ENCODE peak calls at places on chromosome 9, in six cellular contexts. D is CD4-positive, CD25-positive, alpha-beta regulatory T cell; X is PC-9; M is CD8-positive, alpha-beta memory T cell; T is CD4-positive, alpha-beta memory T cell; O is Peyer's patch. E is an unnamed sample. For H3K4me1 and H3K27me3, the result is how much of the 10 kb centered on the place peaks cover.

GRCh38 chr9:35538361-35539234 is 48.7 kb downstream of the RUSC2 start:
- DNase-seq in T (no peak), D (no peak), O (no peak), X (no peak), M (no peak), E (no peak)

GRCh38 chr9:94533155-94533554 is 21.7 kb upstream of the PCAT7 start:
- DNase-seq in X (no peak), T (no peak), M (no peak), D (no peak), O (no peak), E (no peak)

GRCh38 chr9:38288502-38288901 is 104.0 kb upstream of the ALDH1B1 start:
- DNase-seq in T (no peak), M (no peak), X (no peak), D (no peak), O (no peak), E (no peak)

GRCh38 chr9:16207161-16207560 is 654.3 kb downstream of the CCDC171 start:
- DNase-seq in D (no peak), O (no peak), M (peak), T (no peak), X (no peak), E (no peak)

GRCh38 chr9:76314321-76314720 is 79.9 kb downstream of the RFK start:
- DNase-seq in M (no peak), T (no peak), X (no peak), D (no peak), O (no peak), E (no peak)

GRCh38 chr9:15295761-15296405 is 11.1 kb downstream of the TTC39B start:
- DNase-seq in X (peak), M (peak), T (peak), D (peak), O (no peak), E (peak)

GRCh38 chr9:31236344-31236743 is 1148.1 kb upstream of the ACO1 start:
- DNase-seq in M (no peak), T (no peak), D (no peak), X (no peak), O (no peak), E (no peak)

GRCh38 chr9:14424323-14424722 is 110.4 kb upstream of the NFIB start:
- DNase-seq in D (no peak), X (peak), O (no peak), M (no peak), T (no peak), E (no peak)

GRCh38 chr9:68844623-68845612 is 139.9 kb downstream of the PIP5K1B start:
- DNase-seq in T (no peak), M (peak), O (peak), D (peak), X (no peak), E (no peak)

GRCh38 chr9:133938670-133939258 is 53.4 kb downstream of the VAV2 start:
- DNase-seq in X (no peak), O (no peak), M (no peak), T (no peak), D (no peak), E (no peak)

GRCh38 chr9:447230-448025 is 232.8 kb downstream of the DOCK8 start:
- DNase-seq in M (peak), X (peak), O (no peak), T (peak), D (peak), E (peak)

GRCh38 chr9:34559616-34560546 is 29.6 kb downstream of the CNTFR start:
- DNase-seq in D (no peak), M (no peak), O (no peak), T (no peak), X (no peak), E (no peak)

GRCh38 chr9:94865599-94866456 is 139.3 kb downstream of the AOPEP start:
- DNase-seq in T (no peak), M (no peak), X (no peak), D (no peak), O (no peak), E (no peak)

GRCh38 chr9:87725900-87726709 is at the start of gene CTSL:
- DNase-seq in T (peak), X (peak), M (no peak), O (peak), D (peak), E (peak)

GRCh38 chr9:130186839-130187522 is 14.8 kb downstream of the NCS1 start:
- DNase-seq in D (no peak), T (peak), X (peak), O (no peak), M (no peak), E (no peak)

GRCh38 chr9:98280162-98280561 is 24.7 kb upstream of the TBC1D2 start:
- DNase-seq in D (no peak), M (no peak), T (no peak), O (no peak), X (no peak), E (no peak)

GRCh38 chr9:72454871-72455471 is 66.4 kb upstream of the TMC1 start:
- DNase-seq in D (no peak), X (no peak), M (no peak), T (no peak), O (no peak), E (no peak)

GRCh38 chr9:137148661-137149060 is 9.7 kb downstream of the GRIN1 start:
- DNase-seq in D (no peak), T (peak), O (no peak), X (no peak), M (no peak), E (no peak)

DNA sequence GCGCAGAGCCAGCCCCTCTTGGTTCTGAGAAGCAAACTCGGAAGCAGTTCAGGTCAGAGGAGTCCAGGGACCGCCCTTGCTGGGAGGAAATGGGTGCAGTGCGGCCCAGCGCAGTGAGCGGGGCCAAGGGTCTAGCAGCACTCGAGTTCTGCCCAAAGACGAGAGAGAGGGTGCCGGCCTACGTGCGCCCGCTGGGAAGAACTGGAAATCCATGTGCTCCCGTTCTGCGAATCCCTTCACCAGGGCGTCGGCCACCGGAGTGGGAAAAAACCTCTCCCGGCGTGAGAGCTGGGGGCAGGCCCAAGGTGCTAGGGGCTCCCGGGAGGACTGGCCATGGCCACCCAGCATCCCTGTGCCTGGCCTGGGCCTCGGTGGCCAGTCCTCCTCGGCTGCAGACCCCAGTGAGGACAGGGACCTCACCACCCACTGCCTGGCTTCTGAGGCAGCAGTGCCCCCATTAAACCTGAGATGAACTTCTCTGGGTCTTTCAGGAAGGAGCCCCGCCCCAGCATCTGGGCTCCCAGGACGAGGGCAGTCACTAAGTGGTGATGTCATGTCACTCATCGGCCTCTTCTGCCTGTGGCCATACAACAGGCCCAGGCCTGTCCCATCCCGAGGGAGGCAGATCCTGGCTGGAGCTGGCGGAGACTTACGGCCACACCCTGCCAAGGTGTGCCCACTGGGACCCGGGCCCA is 10.6 kb downstream of the TMEM250 start:
- DNase-seq in M (no peak), O (no peak), D (no peak), X (peak), T (no peak), E (no peak)
- H3K27ac ChIP-seq in M (peak), O (peak), D (peak), X (no peak), T (peak), E (peak)

DNA sequence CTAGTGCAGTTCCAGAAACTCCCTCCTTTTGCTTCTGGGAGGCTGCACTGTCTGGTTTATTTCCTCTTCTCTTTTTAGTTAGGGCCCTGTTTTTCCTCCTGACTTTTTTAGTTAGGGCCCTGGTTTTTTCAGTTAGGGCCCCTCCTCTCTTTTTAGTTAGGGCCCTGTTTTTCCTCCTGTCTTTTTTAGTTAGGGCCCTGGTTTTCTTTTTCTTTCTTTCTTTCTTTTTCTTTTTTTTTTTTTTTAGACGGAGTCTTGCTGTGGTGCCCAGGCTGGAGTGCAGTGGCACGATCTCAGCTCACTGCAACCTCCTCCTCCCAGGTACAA is 15.1 kb downstream of the GSN start:
- DNase-seq in X (no peak), O (no peak), M (no peak), T (no peak), D (no peak), E (no peak)
- H3K4me1 ChIP-seq in X (half or more), O (under half), M (under half), T (under half), D (under half), E (under half)

DNA sequence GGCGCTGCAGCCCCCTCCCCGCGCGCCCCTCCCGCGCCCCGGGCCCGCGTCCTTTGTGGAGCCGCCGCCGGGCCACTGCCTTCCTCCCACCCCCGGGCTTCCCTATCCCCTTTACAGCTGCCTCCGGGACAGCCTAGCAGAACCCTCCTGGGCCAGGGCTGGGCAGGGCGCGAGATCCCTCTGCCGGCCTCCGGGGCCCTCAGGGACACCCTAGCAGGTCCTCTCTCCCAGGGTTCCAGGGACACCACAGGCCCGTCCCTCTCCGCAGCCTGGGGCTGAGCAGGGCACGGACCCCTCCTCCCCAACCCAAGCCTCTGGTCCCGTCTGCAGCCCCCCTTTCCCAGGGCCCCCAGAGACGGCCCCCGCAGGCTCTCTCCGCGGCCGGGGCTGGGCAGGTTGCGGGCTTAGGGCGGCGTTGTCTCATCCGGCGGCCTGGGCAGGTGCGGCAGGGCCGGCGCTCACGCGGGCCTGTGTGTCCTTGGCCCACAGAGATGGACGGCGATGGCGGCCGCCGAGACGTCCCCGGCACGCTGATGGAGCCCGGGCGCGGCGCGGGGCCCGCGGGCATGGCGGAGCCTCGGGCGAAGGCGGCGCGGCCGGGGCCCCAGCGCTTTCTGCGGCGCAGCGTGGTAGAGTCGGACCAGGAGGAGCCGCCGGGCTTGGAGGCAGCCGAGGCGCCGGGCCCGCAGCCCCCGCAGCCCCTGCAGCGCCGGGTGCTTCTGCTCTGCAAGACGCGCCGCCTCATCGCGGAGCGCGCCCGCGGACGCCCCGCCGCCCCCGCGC is 691 bp downstream of the WNK2 start:
- DNase-seq in M (peak), T (no peak), O (no peak), X (no peak), D (no peak), E (no peak)
- H3K27me3 ChIP-seq in M (under half), T (under half), O (under half), X (under half), D (under half), E (under half)

GRCh38 chr9:90940280-90940679 is 138.7 kb downstream of the SYK start:
- DNase-seq in X (no peak), M (no peak), T (no peak), D (no peak), O (no peak), E (no peak)

GRCh38 chr9:90942555-90942954 is 140.9 kb downstream of the SYK start:
- DNase-seq in O (no peak), M (no peak), D (no peak), X (no peak), T (no peak), E (no peak)

GRCh38 chr9:90943341-90943740 is 141.7 kb downstream of the SYK start:
- DNase-seq in M (no peak), X (peak), O (no peak), T (no peak), D (no peak), E (no peak)

GRCh38 chr9:90939367-90939766 is 137.7 kb downstream of the SYK start:
- DNase-seq in M (no peak), O (no peak), X (no peak), D (no peak), T (no peak), E (no peak)

GRCh38 chr9:90941661-90942060 is 140.0 kb downstream of the SYK start:
- DNase-seq in D (no peak), T (no peak), M (no peak), O (no peak), X (no peak), E (no peak)
- H3K27ac ChIP-seq in D (no peak), T (no peak), M (no peak), O (no peak), X (no peak), E (no peak)

DNA sequence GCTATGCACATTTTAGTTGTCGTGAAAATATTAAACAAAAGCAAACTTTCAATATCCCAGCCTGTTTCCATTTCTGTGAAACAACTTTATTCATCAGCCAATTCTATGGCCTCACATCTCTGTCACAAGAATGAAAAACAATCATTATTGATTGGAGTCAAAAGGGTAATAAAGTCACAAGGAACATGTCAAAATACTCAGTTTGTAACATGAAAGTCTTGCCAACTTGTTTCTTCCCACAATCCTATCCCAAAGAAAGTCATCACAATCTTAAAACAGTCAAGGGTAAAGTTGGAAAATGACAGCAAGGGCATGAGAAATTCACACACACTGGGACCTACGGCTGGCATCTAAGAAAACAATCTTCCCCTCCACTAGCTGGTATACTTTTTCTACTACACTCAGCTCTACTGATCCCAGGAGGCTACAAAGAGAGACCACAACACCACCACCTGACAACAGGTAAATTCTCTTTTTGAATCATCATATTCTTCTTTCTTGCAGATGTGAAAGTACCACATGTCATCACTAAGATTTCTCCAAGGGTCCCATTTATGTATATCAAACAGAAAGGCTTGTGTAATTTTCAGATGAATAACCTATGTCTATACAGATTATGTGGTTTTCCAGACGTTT is 25.3 kb downstream of the PUM3 start:
- DNase-seq in O (no peak), X (no peak), T (no peak), M (no peak), D (no peak), E (no peak)
- H3K4me1 ChIP-seq in O (under half), X (under half), T (under half), M (under half), D (under half), E (under half)

DNA sequence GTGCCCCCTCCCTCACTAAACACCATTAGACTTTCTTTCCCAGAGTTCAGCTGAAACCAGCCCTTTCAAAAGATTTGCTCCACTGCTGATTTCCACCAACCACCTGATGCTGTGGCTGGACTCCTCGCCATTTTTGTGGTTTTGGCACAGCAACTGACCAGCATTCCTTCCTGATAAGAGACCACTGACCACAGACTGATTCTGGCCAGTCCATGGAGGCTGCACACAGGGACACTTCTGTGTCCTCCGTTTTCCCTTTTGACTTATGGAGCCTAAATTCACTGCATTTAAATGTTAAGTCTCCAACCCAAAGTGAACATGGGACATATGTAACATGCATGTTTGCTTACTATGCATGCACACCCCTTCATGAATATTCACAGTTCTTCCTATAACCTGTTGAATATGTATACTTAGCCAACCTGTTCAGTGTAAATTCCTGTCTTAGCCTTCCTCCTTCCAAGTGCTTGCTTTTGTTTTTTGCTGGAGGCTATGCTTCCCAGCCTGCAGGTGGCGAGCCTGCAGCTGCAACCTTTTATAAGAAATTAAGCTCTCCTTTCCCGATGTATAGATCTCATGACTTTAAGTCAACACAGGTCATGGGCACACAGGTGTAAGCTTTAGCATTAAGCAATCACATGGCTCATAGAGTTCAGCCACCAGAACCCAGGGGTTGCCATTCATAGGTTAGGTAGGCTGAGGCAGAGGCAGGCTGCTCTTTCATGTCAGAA is 78.7 kb downstream of the ACTL7B start:
- DNase-seq in D (no peak), O (no peak), T (no peak), M (no peak), X (peak), E (no peak)
- H3K27me3 ChIP-seq in D (under half), O (under half), T (under half), M (under half), X (under half), E (under half)

DNA sequence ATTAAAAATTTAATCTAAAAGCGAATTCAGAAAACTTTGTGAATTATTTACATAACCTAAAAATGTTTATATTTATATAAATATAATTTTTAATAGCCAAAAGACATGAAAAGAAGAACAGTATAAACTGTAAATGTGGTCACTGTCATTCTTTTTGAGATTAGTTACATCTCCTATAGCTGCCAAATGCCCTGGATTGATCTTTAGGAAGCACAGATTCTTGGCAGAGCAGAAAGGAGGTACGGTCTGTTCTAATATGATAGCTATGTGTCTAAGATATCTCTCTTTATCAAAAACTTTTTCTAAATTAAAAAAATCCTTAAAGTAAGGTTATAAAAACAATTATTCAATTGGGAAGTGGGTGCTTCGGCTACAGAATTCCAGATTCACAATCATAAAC is 151.0 kb downstream of the LPAR1 start:
- DNase-seq in T (no peak), O (no peak), D (no peak), M (no peak), X (no peak), E (no peak)
- H3K27ac ChIP-seq in T (no peak), O (peak), D (no peak), M (no peak), X (no peak), E (no peak)

GRCh38 chr9:120443489-120443888 is 136.5 kb downstream of the CDK5RAP2 start:
- DNase-seq in D (no peak), M (no peak), X (no peak), O (no peak), T (no peak), E (no peak)

GRCh38 chr9:120445974-120446373 is 134.0 kb downstream of the CDK5RAP2 start:
- DNase-seq in X (no peak), O (no peak), M (no peak), T (no peak), D (peak), E (no peak)

GRCh38 chr9:120442280-120442597 is 137.7 kb downstream of the CDK5RAP2 start:
- DNase-seq in M (no peak), O (no peak), T (no peak), X (no peak), D (no peak), E (no peak)

GRCh38 chr9:120441446-120442279 is 138.3 kb downstream of the CDK5RAP2 start:
- DNase-seq in D (no peak), X (peak), T (no peak), M (no peak), O (no peak), E (no peak)

GRCh38 chr9:120443976-120444375 is 136.0 kb downstream of the CDK5RAP2 start:
- DNase-seq in D (no peak), M (no peak), X (no peak), T (no peak), O (no peak), E (no peak)
- H3K4me1 ChIP-seq in D (under half), M (under half), X (under half), T (under half), O (under half), E (under half)

GRCh38 chr9:124503713-124504529 is 3.3 kb downstream of the NR5A1 start:
- DNase-seq in D (no peak), O (no peak), T (no peak), X (no peak), M (no peak), E (no peak)

GRCh38 chr9:124504530-124505005 is 2.6 kb downstream of the NR5A1 start:
- DNase-seq in O (no peak), X (no peak), D (no peak), T (no peak), M (no peak), E (no peak)

GRCh38 chr9:124501771-124502320 is 5.4 kb downstream of the NR5A1 start:
- DNase-seq in T (no peak), D (no peak), O (no peak), X (no peak), M (no peak), E (no peak)

GRCh38 chr9:124500796-124501611 is 6.2 kb downstream of the NR5A1 start:
- DNase-seq in O (no peak), T (no peak), X (no peak), M (no peak), D (no peak), E (no peak)

GRCh38 chr9:124502711-124503702 is 4.2 kb downstream of the NR5A1 start:
- DNase-seq in M (no peak), D (no peak), O (no peak), T (no peak), X (no peak), E (no peak)
- H3K27me3 ChIP-seq in M (under half), D (under half), O (under half), T (under half), X (under half), E (under half)

E was measured in naive thymus-derived CD4-positive, alpha-beta T cell.